ENCODE peak calls at places on chromosomes 7 and 10, in five cellular contexts. O is H1, K is K562, P is GM12891, I is GM12878. C is an unnamed sample.
A peak's percentile ranks its signal among the peaks of the same experiment; 100 is the strongest.

GRCh38 chr7:131105803-131106680 is 221.6 kb upstream of the MKLN1 start:
- DNase-seq in K (peak; percentile 97), P (peak; percentile 61), O (peak; percentile 83), I (no peak), C (peak; percentile 67)

GRCh38 chr7:25858200-25858561 is 293.8 kb upstream of the NFE2L3 start:
- DNase-seq in K (no peak), P (no peak), I (no peak), O (no peak), C (no peak)

GRCh38 chr10:57593983-57594573 is 673.6 kb downstream of the IPMK start:
- DNase-seq in K (no peak), O (no peak), P (no peak), I (no peak), C (no peak)

GRCh38 chr10:110840225-110840922 is 31.4 kb upstream of the PDCD4 start:
- DNase-seq in O (no peak), P (no peak), K (no peak), I (no peak), C (no peak)

GRCh38 chr10:49579621-49580020 is 30.5 kb upstream of the SLC18A3 start:
- DNase-seq in K (no peak), P (no peak), O (no peak), I (no peak), C (no peak)

GRCh38 chr7:155965010-155965409 is 152.7 kb upstream of the SHH start:
- DNase-seq in O (no peak), I (no peak), P (no peak), K (no peak), C (no peak)

GRCh38 chr7:158374586-158374985 is 213.0 kb downstream of the PTPRN2 start:
- DNase-seq in P (no peak), I (no peak), K (no peak), O (no peak), C (no peak)

GRCh38 chr10:80357000-80357803 is 621 bp downstream of the DYDC2 start:
- DNase-seq in K (no peak), O (peak; percentile 81), I (no peak), P (no peak), C (no peak)

DNA sequence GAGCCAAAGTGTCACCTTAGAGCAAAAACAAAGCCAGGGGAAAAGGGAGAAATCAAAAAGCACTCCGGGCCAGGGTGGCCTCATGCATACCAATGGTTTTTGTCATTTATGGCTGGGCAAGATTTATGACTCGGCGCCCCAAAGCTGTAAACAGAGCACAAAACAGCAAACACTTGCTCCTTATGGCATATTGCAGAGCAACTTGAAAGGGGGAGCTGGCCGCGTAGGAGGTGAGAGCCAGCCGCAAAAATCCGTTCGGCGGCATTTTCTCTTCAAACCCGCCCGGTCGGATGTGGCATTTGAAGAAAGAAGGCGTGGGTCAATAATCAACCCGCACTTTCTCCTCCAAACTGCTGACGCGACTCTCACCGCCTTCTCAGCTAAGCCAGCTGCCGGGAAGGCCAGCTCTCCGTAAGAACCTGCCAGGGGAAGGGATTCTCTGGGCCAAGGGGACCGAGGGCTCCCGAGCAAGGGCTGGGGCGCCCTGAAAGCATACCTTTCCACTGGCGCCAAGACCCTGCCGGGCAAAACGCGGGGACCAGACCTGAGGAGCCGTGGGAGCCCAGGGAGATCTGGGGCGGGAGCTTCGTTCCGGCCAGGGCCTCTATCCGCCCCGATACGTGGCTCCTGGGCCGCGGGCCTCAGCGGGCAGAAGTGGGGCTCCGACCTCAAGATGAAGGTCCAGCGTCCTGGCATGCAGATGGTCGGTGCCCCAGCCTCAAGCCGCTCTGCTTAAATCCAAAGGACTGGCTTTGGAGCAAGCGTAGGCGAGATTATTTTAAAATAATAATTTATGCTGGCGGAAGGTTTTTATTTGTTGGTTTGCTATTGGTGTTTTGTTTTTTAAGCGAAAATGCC is 12.9 kb upstream of the HOXA2 start:
- DNase-seq in I (no peak), K (no peak), O (peak; percentile 68), P (no peak), C (no peak)
- TF ChIP-seq POLR2A in I (no peak), K (no peak), O (no peak), P (no peak), C (no peak)

DNA sequence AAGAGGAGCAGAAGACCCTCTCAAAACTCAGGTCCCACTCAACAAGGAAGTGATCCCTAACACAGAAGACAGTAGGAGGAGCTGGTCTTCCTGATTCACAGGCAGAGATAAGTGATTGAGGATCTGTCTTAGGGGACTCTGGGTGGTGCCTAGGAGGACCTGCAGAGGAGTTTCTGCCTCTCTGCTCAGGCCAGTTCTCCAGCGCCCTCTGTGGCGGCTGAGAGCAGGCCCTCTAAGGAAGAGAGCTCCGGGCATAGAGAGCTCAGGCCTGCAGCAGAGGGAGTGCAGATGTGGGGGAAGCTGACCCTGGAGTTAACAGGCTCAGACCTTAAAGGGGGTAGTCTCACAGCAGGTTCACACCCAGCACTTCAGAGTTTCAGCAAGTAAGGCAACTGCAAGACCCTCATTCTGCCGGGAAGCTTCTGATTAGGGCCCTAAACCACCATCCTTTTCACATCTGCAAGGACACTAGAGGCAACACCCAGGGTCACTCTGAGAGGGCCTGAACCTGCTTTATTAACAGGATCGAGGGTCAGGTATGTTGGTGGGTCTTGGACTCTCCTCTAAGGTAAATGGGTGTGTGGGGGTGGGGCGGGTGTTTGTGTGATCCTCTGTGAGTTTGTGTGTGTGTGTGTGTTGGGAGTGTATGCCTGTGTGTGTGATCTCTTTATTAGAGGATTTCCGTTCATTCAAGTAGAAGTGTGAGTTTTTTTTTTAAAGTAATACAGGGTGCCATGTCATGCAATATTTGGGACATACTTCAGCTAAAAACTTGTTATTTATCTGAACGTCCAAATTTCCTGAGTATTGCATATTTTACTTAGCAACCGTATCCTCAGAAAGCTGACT is 57.6 kb upstream of the TARP start:
- DNase-seq in O (peak; percentile 76), P (no peak), I (no peak), K (peak; percentile 24), C (no peak)
- TF ChIP-seq TAF1 in O (peak; percentile 66), P (no peak), I (no peak), K (no peak), C (no peak)

DNA sequence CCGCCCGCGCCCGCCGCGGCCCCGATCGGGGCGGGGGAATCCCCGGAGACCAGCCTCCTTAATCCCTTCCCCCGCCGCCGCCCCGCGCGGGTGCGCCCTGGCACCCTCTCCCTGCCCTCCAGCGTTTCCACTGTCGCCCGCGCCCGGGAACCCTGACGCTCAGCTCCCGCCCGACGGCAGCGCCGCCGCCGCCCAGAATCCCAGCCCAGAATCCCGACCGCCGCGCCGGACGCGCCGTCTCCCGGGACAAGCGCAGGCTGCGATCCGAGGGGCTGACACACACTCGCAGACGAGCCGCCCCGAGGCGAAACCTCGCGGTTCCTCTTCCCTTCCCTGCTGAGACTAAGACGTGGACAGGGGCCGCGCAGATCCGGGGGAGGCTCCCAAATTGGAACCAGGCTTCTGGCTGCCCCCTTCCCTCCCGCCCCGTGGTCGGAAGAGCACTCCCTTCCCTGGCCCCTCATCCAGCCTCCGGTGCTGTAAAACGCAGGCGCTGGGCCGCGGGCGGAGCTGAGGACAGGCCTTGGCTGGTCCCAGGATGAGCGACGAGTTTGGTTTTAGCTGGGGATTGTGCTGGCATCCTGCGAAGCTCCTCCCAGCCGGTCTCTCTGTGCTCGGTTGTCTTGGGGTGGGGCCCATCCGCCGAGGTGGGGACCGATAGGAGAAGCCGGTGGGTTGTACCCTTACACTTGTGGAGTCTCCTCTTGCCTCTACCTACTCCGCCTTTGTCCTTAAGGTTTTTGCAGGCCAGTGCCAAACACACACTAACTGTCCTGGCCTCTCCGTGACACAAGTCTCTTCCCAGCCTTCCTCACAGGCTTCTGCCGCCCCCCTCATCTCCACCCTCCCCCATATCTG is 1.1 kb downstream of the MARVELD1 start:
- DNase-seq in P (peak; percentile 58), I (no peak), O (peak; percentile 84), K (peak; percentile 33), C (peak; percentile 49)
- TF ChIP-seq POLR2A in P (no peak), I (no peak), O (no peak), K (no peak), C (no peak)

GRCh38 chr10:32961892-32962369 is 3.9 kb upstream of the ITGB1 start:
- DNase-seq in I (no peak), O (no peak), P (no peak), K (no peak), C (no peak)
- TF ChIP-seq TAF1 in I (no peak), O (peak; percentile 22), P (no peak), K (no peak), C (no peak)

DNA sequence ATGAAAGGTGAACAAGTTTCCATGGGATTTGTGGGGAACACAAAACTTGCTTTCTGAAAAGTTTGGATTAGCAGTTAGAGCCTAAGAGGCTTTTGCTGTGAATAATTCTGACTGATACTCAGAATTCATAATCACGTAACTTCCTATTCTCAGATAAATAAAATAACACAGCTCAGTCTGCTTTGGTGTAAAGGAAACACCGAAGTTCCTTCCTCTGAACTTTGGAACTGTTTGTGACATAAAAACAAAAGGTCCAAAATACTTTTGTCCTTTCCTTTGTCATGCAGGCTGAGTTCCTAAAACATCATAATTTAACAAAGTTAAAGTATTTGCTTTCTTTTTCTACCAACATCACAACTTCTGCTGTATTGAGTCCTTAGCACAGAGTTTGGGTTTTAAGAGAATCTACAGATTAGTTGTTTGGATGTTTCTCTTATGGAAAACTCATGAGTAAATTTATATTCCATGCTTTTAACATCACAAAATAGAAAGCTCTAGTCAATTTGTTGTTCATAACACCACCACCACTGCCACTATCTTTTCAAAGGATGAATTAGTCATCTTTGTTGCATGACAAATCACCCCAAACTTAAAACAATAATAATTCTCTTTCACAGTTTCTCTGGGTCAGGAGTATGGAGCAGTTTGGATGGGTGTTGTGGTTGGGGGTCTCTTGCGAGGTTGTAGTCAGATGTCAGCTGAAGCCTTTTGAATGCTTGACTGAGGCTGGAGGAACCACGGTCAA is 123.4 kb downstream of the REEP3 start:
- DNase-seq in O (no peak), P (no peak), I (no peak), K (no peak), C (no peak)
- TF ChIP-seq POLR2A in O (no peak), P (no peak), I (no peak), K (no peak), C (no peak)

GRCh38 chr7:88432321-88432720 is 125.6 kb upstream of the STEAP4 start:
- DNase-seq in I (no peak), K (no peak), O (no peak), P (no peak), C (no peak)

GRCh38 chr7:88431861-88432260 is 125.2 kb upstream of the STEAP4 start:
- DNase-seq in O (no peak), P (no peak), K (no peak), I (no peak), C (no peak)

DNA sequence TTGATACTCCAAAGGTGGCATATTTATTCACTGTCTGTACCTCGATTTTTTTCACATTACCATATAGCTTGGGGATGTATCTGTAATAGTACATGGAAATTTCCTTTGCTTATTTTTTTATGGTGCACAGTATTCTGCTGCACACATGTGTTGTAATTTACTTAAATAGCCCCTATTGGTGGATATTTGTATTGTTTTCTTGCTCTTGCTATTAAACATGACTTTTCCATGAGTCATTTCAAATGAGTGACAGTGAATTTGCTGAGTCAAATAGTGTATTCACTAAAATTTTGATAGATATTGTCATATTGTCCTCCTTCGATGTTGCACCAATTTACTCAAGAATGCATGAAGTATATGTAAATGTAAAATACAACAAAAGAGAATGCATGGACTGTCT is 122.7 kb upstream of the STEAP4 start:
- DNase-seq in K (peak; percentile 17), P (no peak), I (no peak), O (no peak), C (no peak)
- TF ChIP-seq TAF1 in K (no peak), P (no peak), I (no peak), O (no peak), C (no peak)

DNA sequence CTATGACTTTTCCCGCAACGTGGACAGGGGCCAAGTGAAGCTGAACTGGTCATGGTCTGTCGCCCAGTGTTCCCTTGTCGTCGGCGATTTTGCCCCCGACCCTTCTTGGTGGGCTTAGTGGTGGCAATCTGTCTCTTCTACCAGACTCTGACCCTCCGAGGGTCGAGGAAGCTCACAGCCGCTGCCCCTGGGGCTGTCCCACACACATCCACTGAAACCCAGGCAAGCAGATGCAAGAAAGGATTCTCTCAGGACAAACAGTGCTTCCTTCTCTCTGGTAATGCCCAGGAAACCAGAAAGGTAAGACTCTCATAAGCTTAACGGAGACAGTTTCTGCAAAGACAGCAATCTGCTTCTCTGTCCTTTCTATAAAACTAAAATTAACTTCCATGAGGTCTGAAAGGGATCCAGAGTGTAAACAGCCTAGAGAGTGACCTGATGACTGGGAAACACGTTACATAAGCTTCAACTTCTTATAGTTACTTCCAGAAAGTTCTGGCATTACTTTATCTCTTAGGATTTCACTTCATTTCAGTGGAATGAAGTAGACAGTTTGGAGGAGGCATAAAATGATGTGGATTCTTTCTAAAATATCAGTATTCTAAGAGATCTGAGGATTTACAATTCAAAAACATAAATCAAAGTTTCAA is 1.2 kb downstream of the CPED1 start:
- DNase-seq in O (no peak), I (no peak), K (no peak), P (no peak), C (no peak)
- TF ChIP-seq POLR2A in O (no peak), I (no peak), K (no peak), P (no peak), C (no peak)

C was measured in GM12892.